ENCODE peak calls at places on chromosome 13, in six cellular contexts. One of them, this sample, is unnamed.

GRCh38 chr13:98664047-98664446 is 87.1 kb upstream of the STK24 start:
- DNase-seq in brain microvascular endothelial cell: peak; percentile 89
- DNase-seq in fibroblast of mammary gland: peak; percentile 89
- DNase-seq in fibroblast of lung: peak; percentile 95
- DNase-seq in sigmoid colon: no peak
- DNase-seq in heart right ventricle: no peak
- DNase-seq in this sample: no peak

GRCh38 chr13:21009036-21009435 is 52.4 kb downstream of the LATS2 start:
- DNase-seq in brain microvascular endothelial cell: no peak
- DNase-seq in fibroblast of mammary gland: no peak
- DNase-seq in fibroblast of lung: no peak
- DNase-seq in sigmoid colon: no peak
- DNase-seq in heart right ventricle: no peak
- DNase-seq in this sample: no peak

GRCh38 chr13:110756268-110756667 is 42.8 kb downstream of the ING1 start:
- DNase-seq in brain microvascular endothelial cell: peak; percentile 90
- DNase-seq in fibroblast of mammary gland: peak; percentile 71
- DNase-seq in fibroblast of lung: peak; percentile 80
- DNase-seq in sigmoid colon: no peak
- DNase-seq in heart right ventricle: no peak
- DNase-seq in this sample: peak; percentile 24

GRCh38 chr13:106274551-106275208 is 260.8 kb downstream of the EFNB2 start:
- DNase-seq in brain microvascular endothelial cell: no peak
- DNase-seq in fibroblast of mammary gland: no peak
- DNase-seq in fibroblast of lung: peak; percentile 58
- DNase-seq in sigmoid colon: no peak
- DNase-seq in heart right ventricle: no peak
- DNase-seq in this sample: peak; percentile 7

GRCh38 chr13:100648354-100648753 is 26.2 kb downstream of the TMTC4 start:
- DNase-seq in brain microvascular endothelial cell: no peak
- DNase-seq in fibroblast of mammary gland: no peak
- DNase-seq in fibroblast of lung: no peak
- DNase-seq in sigmoid colon: no peak
- DNase-seq in heart right ventricle: no peak
- DNase-seq in this sample: no peak

GRCh38 chr13:97116754-97117153 is 105.4 kb upstream of the MBNL2 start:
- DNase-seq in brain microvascular endothelial cell: peak; percentile 50
- DNase-seq in fibroblast of mammary gland: peak; percentile 74
- DNase-seq in fibroblast of lung: peak; percentile 80
- DNase-seq in sigmoid colon: peak; percentile 74
- DNase-seq in heart right ventricle: peak; percentile 31
- DNase-seq in this sample: no peak

GRCh38 chr13:77190349-77190748 is 136.5 kb downstream of the MYCBP2 start:
- DNase-seq in brain microvascular endothelial cell: no peak
- DNase-seq in fibroblast of mammary gland: no peak
- DNase-seq in fibroblast of lung: no peak
- DNase-seq in sigmoid colon: no peak
- DNase-seq in heart right ventricle: no peak
- DNase-seq in this sample: no peak

GRCh38 chr13:29849071-29849541 is 1.3 kb downstream of the UBL3 start:
- DNase-seq in brain microvascular endothelial cell: peak; percentile 17
- DNase-seq in fibroblast of mammary gland: peak; percentile 39
- DNase-seq in fibroblast of lung: peak; percentile 49
- DNase-seq in sigmoid colon: no peak
- DNase-seq in heart right ventricle: peak; percentile 8
- DNase-seq in this sample: no peak

GRCh38 chr13:81395368-81395767 is 1054.4 kb upstream of the SPRY2 start:
- DNase-seq in brain microvascular endothelial cell: no peak
- DNase-seq in fibroblast of mammary gland: no peak
- DNase-seq in fibroblast of lung: no peak
- DNase-seq in sigmoid colon: no peak
- DNase-seq in heart right ventricle: no peak
- DNase-seq in this sample: no peak

GRCh38 chr13:82740442-82740841 is 1141.8 kb downstream of the SLITRK1 start:
- DNase-seq in brain microvascular endothelial cell: no peak
- DNase-seq in fibroblast of mammary gland: no peak
- DNase-seq in fibroblast of lung: no peak
- DNase-seq in sigmoid colon: peak; percentile 57
- DNase-seq in heart right ventricle: no peak
- DNase-seq in this sample: no peak

GRCh38 chr13:112071011-112071901 is 4.3 kb downstream of the SOX1 start:
- DNase-seq in brain microvascular endothelial cell: no peak
- DNase-seq in fibroblast of mammary gland: no peak
- DNase-seq in fibroblast of lung: no peak
- DNase-seq in sigmoid colon: no peak
- DNase-seq in heart right ventricle: no peak
- DNase-seq in this sample: no peak
- H3K4me3 ChIP-seq in brain microvascular endothelial cell: no peak overlapping the region
- H3K4me3 ChIP-seq in fibroblast of mammary gland: no peak overlapping the region
- H3K4me3 ChIP-seq in fibroblast of lung: no peak overlapping the region
- H3K4me3 ChIP-seq in sigmoid colon: no peak overlapping the region
- H3K4me3 ChIP-seq in heart right ventricle: no peak overlapping the region
- H3K4me3 ChIP-seq in this sample: no peak overlapping the region

GRCh38 chr13:46172531-46172991 is 9.4 kb downstream of the LCP1 start:
- DNase-seq in brain microvascular endothelial cell: no peak
- DNase-seq in fibroblast of mammary gland: no peak
- DNase-seq in fibroblast of lung: no peak
- DNase-seq in sigmoid colon: no peak
- DNase-seq in heart right ventricle: no peak
- DNase-seq in this sample: no peak
- H3K4me3 ChIP-seq in brain microvascular endothelial cell: no peak overlapping the region
- H3K4me3 ChIP-seq in fibroblast of mammary gland: no peak overlapping the region
- H3K4me3 ChIP-seq in fibroblast of lung: no peak overlapping the region
- H3K4me3 ChIP-seq in sigmoid colon: no peak overlapping the region
- H3K4me3 ChIP-seq in heart right ventricle: no peak overlapping the region
- H3K4me3 ChIP-seq in this sample: no peak overlapping the region

GRCh38 chr13:57286511-57287098 is 119.6 kb downstream of the PRR20E start:
- DNase-seq in brain microvascular endothelial cell: no peak
- DNase-seq in fibroblast of mammary gland: no peak
- DNase-seq in fibroblast of lung: no peak
- DNase-seq in sigmoid colon: no peak
- DNase-seq in heart right ventricle: no peak
- DNase-seq in this sample: no peak
- H3K4me3 ChIP-seq in brain microvascular endothelial cell: no peak overlapping the region
- H3K4me3 ChIP-seq in fibroblast of mammary gland: no peak overlapping the region
- H3K4me3 ChIP-seq in fibroblast of lung: no peak overlapping the region
- H3K4me3 ChIP-seq in sigmoid colon: no peak overlapping the region
- H3K4me3 ChIP-seq in heart right ventricle: no peak overlapping the region
- H3K4me3 ChIP-seq in this sample: no peak overlapping the region

DNA sequence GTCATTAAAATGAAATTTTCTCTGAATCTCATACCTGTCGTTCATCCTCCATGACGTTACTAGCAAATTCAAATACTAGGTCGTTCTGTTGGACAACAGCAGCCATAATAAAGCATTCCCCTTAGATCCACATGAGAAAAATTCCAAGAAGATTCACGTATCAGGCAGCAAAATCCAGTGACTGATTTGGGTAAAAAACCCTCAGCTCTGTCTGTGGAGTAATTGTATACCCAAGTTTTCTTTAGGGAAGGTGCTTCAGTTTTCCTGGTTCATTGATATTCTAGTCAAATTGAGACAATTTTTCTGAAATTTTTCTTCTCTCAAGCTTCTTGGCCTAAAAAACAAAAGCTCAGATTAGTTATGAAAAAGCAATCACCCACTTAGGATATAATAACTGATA is 37.2 kb downstream of the ELF1 start:
- DNase-seq in brain microvascular endothelial cell: no peak
- DNase-seq in fibroblast of mammary gland: no peak
- DNase-seq in fibroblast of lung: no peak
- DNase-seq in sigmoid colon: no peak
- DNase-seq in heart right ventricle: no peak
- DNase-seq in this sample: no peak
- H3K4me3 ChIP-seq in brain microvascular endothelial cell: no peak overlapping the region
- H3K4me3 ChIP-seq in fibroblast of mammary gland: no peak overlapping the region
- H3K4me3 ChIP-seq in fibroblast of lung: no peak overlapping the region
- H3K4me3 ChIP-seq in sigmoid colon: peak overlapping the region; percentile 2
- H3K4me3 ChIP-seq in heart right ventricle: peak overlapping the region; percentile 46
- H3K4me3 ChIP-seq in this sample: no peak overlapping the region

DNA sequence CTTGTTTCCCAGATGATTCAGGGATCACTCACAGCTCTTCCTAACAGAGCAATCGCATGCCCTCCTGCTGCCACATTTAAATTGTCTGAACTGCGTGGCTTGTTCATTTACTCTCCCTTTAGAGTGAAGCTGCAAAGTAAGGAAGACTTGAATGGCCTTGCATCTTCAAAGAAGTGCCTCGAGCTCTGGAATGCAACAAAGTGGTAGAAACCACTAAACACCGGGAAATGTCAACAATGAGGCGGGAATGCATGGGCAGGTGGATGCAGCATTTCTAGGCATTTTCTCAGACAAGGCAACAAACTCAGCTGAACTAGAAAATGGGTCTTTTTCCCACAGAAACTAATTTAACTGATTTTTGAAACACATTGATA is 10.3 kb upstream of the DACH1 start:
- DNase-seq in brain microvascular endothelial cell: no peak
- DNase-seq in fibroblast of mammary gland: no peak
- DNase-seq in fibroblast of lung: peak; percentile 8
- DNase-seq in sigmoid colon: no peak
- DNase-seq in heart right ventricle: no peak
- DNase-seq in this sample: no peak
- H3K4me3 ChIP-seq in brain microvascular endothelial cell: no peak overlapping the region
- H3K4me3 ChIP-seq in fibroblast of mammary gland: no peak overlapping the region
- H3K4me3 ChIP-seq in fibroblast of lung: no peak overlapping the region
- H3K4me3 ChIP-seq in sigmoid colon: no peak overlapping the region
- H3K4me3 ChIP-seq in heart right ventricle: no peak overlapping the region
- H3K4me3 ChIP-seq in this sample: no peak overlapping the region

DNA sequence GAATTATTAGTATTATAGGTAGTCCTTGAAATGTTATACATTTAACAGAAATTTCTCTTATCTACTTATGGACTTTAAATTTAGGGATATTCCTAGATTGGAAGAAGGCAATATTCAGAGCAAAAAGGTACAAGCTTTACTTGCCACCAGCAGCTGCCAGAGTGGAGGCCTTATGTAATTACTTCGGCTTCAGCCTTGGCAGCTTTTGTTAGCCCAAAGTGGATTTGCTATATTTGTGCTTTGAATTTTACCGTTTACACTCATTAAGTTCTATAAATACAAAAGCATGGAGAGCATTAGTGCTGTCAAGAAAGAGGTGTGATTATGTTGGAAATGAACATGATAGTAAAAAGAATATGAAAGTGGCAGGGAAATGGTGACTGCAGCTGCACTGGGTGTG is 319.9 kb downstream of the ATP8A2 start:
- DNase-seq in brain microvascular endothelial cell: no peak
- DNase-seq in fibroblast of mammary gland: no peak
- DNase-seq in fibroblast of lung: no peak
- DNase-seq in sigmoid colon: no peak
- DNase-seq in heart right ventricle: no peak
- DNase-seq in this sample: no peak
- H3K4me3 ChIP-seq in brain microvascular endothelial cell: no peak overlapping the region
- H3K4me3 ChIP-seq in fibroblast of mammary gland: no peak overlapping the region
- H3K4me3 ChIP-seq in fibroblast of lung: no peak overlapping the region
- H3K4me3 ChIP-seq in sigmoid colon: no peak overlapping the region
- H3K4me3 ChIP-seq in heart right ventricle: no peak overlapping the region
- H3K4me3 ChIP-seq in this sample: no peak overlapping the region

GRCh38 chr13:28716511-28716910 is 2.3 kb downstream of the SLC46A3 start:
- DNase-seq in brain microvascular endothelial cell: peak; percentile 71
- DNase-seq in fibroblast of mammary gland: peak; percentile 92
- DNase-seq in fibroblast of lung: peak; percentile 40
- DNase-seq in sigmoid colon: peak; percentile 85
- DNase-seq in heart right ventricle: peak; percentile 74
- DNase-seq in this sample: no peak

GRCh38 chr13:28718538-28719226 is at the start of gene SLC46A3:
- DNase-seq in brain microvascular endothelial cell: peak; percentile 100
- DNase-seq in fibroblast of mammary gland: peak; percentile 96
- DNase-seq in fibroblast of lung: peak; percentile 98
- DNase-seq in sigmoid colon: peak; percentile 99
- DNase-seq in heart right ventricle: peak; percentile 100
- DNase-seq in this sample: peak; percentile 85

GRCh38 chr13:28718186-28718537 is 608 bp downstream of the SLC46A3 start:
- DNase-seq in brain microvascular endothelial cell: no peak
- DNase-seq in fibroblast of mammary gland: peak; percentile 51
- DNase-seq in fibroblast of lung: peak; percentile 3
- DNase-seq in sigmoid colon: no peak
- DNase-seq in heart right ventricle: no peak
- DNase-seq in this sample: no peak

GRCh38 chr13:28719227-28719562 is 425 bp upstream of the SLC46A3 start:
- DNase-seq in brain microvascular endothelial cell: no peak
- DNase-seq in fibroblast of mammary gland: no peak
- DNase-seq in fibroblast of lung: no peak
- DNase-seq in sigmoid colon: no peak
- DNase-seq in heart right ventricle: no peak
- DNase-seq in this sample: no peak

DNA sequence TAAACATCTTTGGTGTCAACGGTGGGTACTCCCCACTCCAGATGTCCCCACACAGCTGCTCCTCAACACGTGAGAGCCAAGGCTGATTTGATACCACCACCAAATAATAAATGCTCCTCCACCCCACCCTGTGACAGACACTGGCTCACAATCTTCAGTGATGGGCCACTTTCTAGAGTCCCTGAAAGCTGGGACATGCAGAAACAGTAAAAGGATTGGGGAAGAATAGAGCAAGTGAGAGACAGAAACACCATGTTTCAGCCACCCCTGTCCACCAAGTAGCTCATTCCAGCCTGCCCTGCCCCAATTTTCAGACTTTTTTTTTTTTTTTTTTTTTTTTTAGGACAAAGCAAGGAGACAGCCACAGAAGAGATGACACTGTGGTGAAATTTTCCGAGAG is 1.6 kb downstream of the SLC46A3 start:
- DNase-seq in brain microvascular endothelial cell: no peak
- DNase-seq in fibroblast of mammary gland: no peak
- DNase-seq in fibroblast of lung: no peak
- DNase-seq in sigmoid colon: no peak
- DNase-seq in heart right ventricle: no peak
- DNase-seq in this sample: no peak
- H3K4me3 ChIP-seq in brain microvascular endothelial cell: peak overlapping the region; percentile 84
- H3K4me3 ChIP-seq in fibroblast of mammary gland: no peak overlapping the region
- H3K4me3 ChIP-seq in fibroblast of lung: no peak overlapping the region
- H3K4me3 ChIP-seq in sigmoid colon: no peak overlapping the region
- H3K4me3 ChIP-seq in heart right ventricle: peak overlapping the region; percentile 84
- H3K4me3 ChIP-seq in this sample: no peak overlapping the region

This sample was measured in AG04449.